ENCODE peak calls at places on chromosomes 4 and X, in six cellular contexts. One of them, this sample, is unnamed.

GRCh38 chr4:184473515-184474260 is 662 bp downstream of the IRF2 start:
- DNase-seq in RKO: peak
- DNase-seq in ureter: peak
- DNase-seq in stimulated activated CD4-positive, alpha-beta T cell treated with anti-CD3 and anti-CD28 coated beads, TNF-alpha, amount 100 ng/mL, for 48 hours: no peak
- DNase-seq in fibroblast of villous mesenchyme: peak
- DNase-seq in stimulated activated CD8-positive, alpha-beta memory T cell treated with anti-CD3 and anti-CD28 coated beads, Interleukin-15, amount 100 ng/mL, for 48 hours: peak
- DNase-seq in this sample: peak

GRCh38 chrX:39950035-39950688 is 147.6 kb downstream of the BCOR start:
- DNase-seq in RKO: peak
- DNase-seq in ureter: no peak
- DNase-seq in stimulated activated CD4-positive, alpha-beta T cell treated with anti-CD3 and anti-CD28 coated beads, TNF-alpha, amount 100 ng/mL, for 48 hours: no peak
- DNase-seq in fibroblast of villous mesenchyme: no peak
- DNase-seq in stimulated activated CD8-positive, alpha-beta memory T cell treated with anti-CD3 and anti-CD28 coated beads, Interleukin-15, amount 100 ng/mL, for 48 hours: no peak
- DNase-seq in this sample: no peak

GRCh38 chrX:47751670-47752069 is 85.0 kb upstream of the ZNF81 start:
- DNase-seq in RKO: peak
- DNase-seq in ureter: no peak
- DNase-seq in stimulated activated CD4-positive, alpha-beta T cell treated with anti-CD3 and anti-CD28 coated beads, TNF-alpha, amount 100 ng/mL, for 48 hours: no peak
- DNase-seq in fibroblast of villous mesenchyme: peak
- DNase-seq in stimulated activated CD8-positive, alpha-beta memory T cell treated with anti-CD3 and anti-CD28 coated beads, Interleukin-15, amount 100 ng/mL, for 48 hours: peak
- DNase-seq in this sample: no peak

GRCh38 chrX:42241421-42241820 is 318.1 kb upstream of the CASK start:
- DNase-seq in RKO: no peak
- DNase-seq in ureter: no peak
- DNase-seq in stimulated activated CD4-positive, alpha-beta T cell treated with anti-CD3 and anti-CD28 coated beads, TNF-alpha, amount 100 ng/mL, for 48 hours: no peak
- DNase-seq in fibroblast of villous mesenchyme: no peak
- DNase-seq in stimulated activated CD8-positive, alpha-beta memory T cell treated with anti-CD3 and anti-CD28 coated beads, Interleukin-15, amount 100 ng/mL, for 48 hours: no peak
- DNase-seq in this sample: no peak

GRCh38 chrX:73812256-73812655 is 249.3 kb downstream of the CHIC1 start:
- DNase-seq in RKO: peak
- DNase-seq in ureter: no peak
- DNase-seq in stimulated activated CD4-positive, alpha-beta T cell treated with anti-CD3 and anti-CD28 coated beads, TNF-alpha, amount 100 ng/mL, for 48 hours: no peak
- DNase-seq in fibroblast of villous mesenchyme: no peak
- DNase-seq in stimulated activated CD8-positive, alpha-beta memory T cell treated with anti-CD3 and anti-CD28 coated beads, Interleukin-15, amount 100 ng/mL, for 48 hours: no peak
- DNase-seq in this sample: no peak

GRCh38 chr4:7984286-7984925 is 44.7 kb upstream of the AFAP1 start:
- DNase-seq in RKO: no peak
- DNase-seq in ureter: no peak
- DNase-seq in stimulated activated CD4-positive, alpha-beta T cell treated with anti-CD3 and anti-CD28 coated beads, TNF-alpha, amount 100 ng/mL, for 48 hours: no peak
- DNase-seq in fibroblast of villous mesenchyme: no peak
- DNase-seq in stimulated activated CD8-positive, alpha-beta memory T cell treated with anti-CD3 and anti-CD28 coated beads, Interleukin-15, amount 100 ng/mL, for 48 hours: no peak
- DNase-seq in this sample: no peak

GRCh38 chr4:177123811-177124210 is 185.9 kb upstream of the NEIL3 start:
- DNase-seq in RKO: no peak
- DNase-seq in ureter: no peak
- DNase-seq in stimulated activated CD4-positive, alpha-beta T cell treated with anti-CD3 and anti-CD28 coated beads, TNF-alpha, amount 100 ng/mL, for 48 hours: no peak
- DNase-seq in fibroblast of villous mesenchyme: no peak
- DNase-seq in stimulated activated CD8-positive, alpha-beta memory T cell treated with anti-CD3 and anti-CD28 coated beads, Interleukin-15, amount 100 ng/mL, for 48 hours: no peak
- DNase-seq in this sample: no peak

GRCh38 chrX:103183912-103184311 is 31.0 kb upstream of the BEX4 start:
- DNase-seq in RKO: no peak
- DNase-seq in ureter: no peak
- DNase-seq in stimulated activated CD4-positive, alpha-beta T cell treated with anti-CD3 and anti-CD28 coated beads, TNF-alpha, amount 100 ng/mL, for 48 hours: no peak
- DNase-seq in fibroblast of villous mesenchyme: no peak
- DNase-seq in stimulated activated CD8-positive, alpha-beta memory T cell treated with anti-CD3 and anti-CD28 coated beads, Interleukin-15, amount 100 ng/mL, for 48 hours: no peak
- DNase-seq in this sample: no peak

GRCh38 chrX:318739-319578 is at the start of gene GTPBP6:
- DNase-seq in RKO: peak
- DNase-seq in ureter: peak
- DNase-seq in stimulated activated CD4-positive, alpha-beta T cell treated with anti-CD3 and anti-CD28 coated beads, TNF-alpha, amount 100 ng/mL, for 48 hours: peak
- DNase-seq in fibroblast of villous mesenchyme: peak
- DNase-seq in stimulated activated CD8-positive, alpha-beta memory T cell treated with anti-CD3 and anti-CD28 coated beads, Interleukin-15, amount 100 ng/mL, for 48 hours: peak
- DNase-seq in this sample: no peak

GRCh38 chrX:17470136-17470535 is 95.1 kb downstream of the NHS start:
- DNase-seq in RKO: no peak
- DNase-seq in ureter: no peak
- DNase-seq in stimulated activated CD4-positive, alpha-beta T cell treated with anti-CD3 and anti-CD28 coated beads, TNF-alpha, amount 100 ng/mL, for 48 hours: no peak
- DNase-seq in fibroblast of villous mesenchyme: peak
- DNase-seq in stimulated activated CD8-positive, alpha-beta memory T cell treated with anti-CD3 and anti-CD28 coated beads, Interleukin-15, amount 100 ng/mL, for 48 hours: no peak
- DNase-seq in this sample: no peak

GRCh38 chrX:9683350-9683749 is 82.3 kb downstream of the GPR143 start:
- DNase-seq in RKO: no peak
- DNase-seq in ureter: no peak
- DNase-seq in stimulated activated CD4-positive, alpha-beta T cell treated with anti-CD3 and anti-CD28 coated beads, TNF-alpha, amount 100 ng/mL, for 48 hours: no peak
- DNase-seq in fibroblast of villous mesenchyme: no peak
- DNase-seq in stimulated activated CD8-positive, alpha-beta memory T cell treated with anti-CD3 and anti-CD28 coated beads, Interleukin-15, amount 100 ng/mL, for 48 hours: no peak
- DNase-seq in this sample: no peak

GRCh38 chr4:4506961-4507360 is 34.9 kb downstream of the STX18 start:
- DNase-seq in RKO: no peak
- DNase-seq in ureter: no peak
- DNase-seq in stimulated activated CD4-positive, alpha-beta T cell treated with anti-CD3 and anti-CD28 coated beads, TNF-alpha, amount 100 ng/mL, for 48 hours: no peak
- DNase-seq in fibroblast of villous mesenchyme: no peak
- DNase-seq in stimulated activated CD8-positive, alpha-beta memory T cell treated with anti-CD3 and anti-CD28 coated beads, Interleukin-15, amount 100 ng/mL, for 48 hours: no peak
- DNase-seq in this sample: no peak

GRCh38 chr4:90030953-90031352 is 96.2 kb upstream of the CCSER1 start:
- DNase-seq in RKO: peak
- DNase-seq in ureter: no peak
- DNase-seq in stimulated activated CD4-positive, alpha-beta T cell treated with anti-CD3 and anti-CD28 coated beads, TNF-alpha, amount 100 ng/mL, for 48 hours: no peak
- DNase-seq in fibroblast of villous mesenchyme: no peak
- DNase-seq in stimulated activated CD8-positive, alpha-beta memory T cell treated with anti-CD3 and anti-CD28 coated beads, Interleukin-15, amount 100 ng/mL, for 48 hours: no peak
- DNase-seq in this sample: no peak

GRCh38 chr4:101346562-101347266 is 612 bp downstream of the PPP3CA start:
- DNase-seq in RKO: peak
- DNase-seq in ureter: peak
- DNase-seq in stimulated activated CD4-positive, alpha-beta T cell treated with anti-CD3 and anti-CD28 coated beads, TNF-alpha, amount 100 ng/mL, for 48 hours: no peak
- DNase-seq in fibroblast of villous mesenchyme: peak
- DNase-seq in stimulated activated CD8-positive, alpha-beta memory T cell treated with anti-CD3 and anti-CD28 coated beads, Interleukin-15, amount 100 ng/mL, for 48 hours: peak
- DNase-seq in this sample: peak

GRCh38 chr4:106473515-106473914 is 104.9 kb upstream of the GIMD1 start:
- DNase-seq in RKO: no peak
- DNase-seq in ureter: no peak
- DNase-seq in stimulated activated CD4-positive, alpha-beta T cell treated with anti-CD3 and anti-CD28 coated beads, TNF-alpha, amount 100 ng/mL, for 48 hours: no peak
- DNase-seq in fibroblast of villous mesenchyme: no peak
- DNase-seq in stimulated activated CD8-positive, alpha-beta memory T cell treated with anti-CD3 and anti-CD28 coated beads, Interleukin-15, amount 100 ng/mL, for 48 hours: no peak
- DNase-seq in this sample: no peak

GRCh38 chr4:2295535-2296442 is 33.9 kb upstream of the MXD4 start:
- DNase-seq in RKO: no peak
- DNase-seq in ureter: peak
- DNase-seq in stimulated activated CD4-positive, alpha-beta T cell treated with anti-CD3 and anti-CD28 coated beads, TNF-alpha, amount 100 ng/mL, for 48 hours: no peak
- DNase-seq in fibroblast of villous mesenchyme: no peak
- DNase-seq in stimulated activated CD8-positive, alpha-beta memory T cell treated with anti-CD3 and anti-CD28 coated beads, Interleukin-15, amount 100 ng/mL, for 48 hours: no peak
- DNase-seq in this sample: no peak

GRCh38 chr4:39037491-39037825 is 5.2 kb upstream of the TMEM156 start:
- DNase-seq in RKO: no peak
- DNase-seq in ureter: no peak
- DNase-seq in stimulated activated CD4-positive, alpha-beta T cell treated with anti-CD3 and anti-CD28 coated beads, TNF-alpha, amount 100 ng/mL, for 48 hours: no peak
- DNase-seq in fibroblast of villous mesenchyme: peak
- DNase-seq in stimulated activated CD8-positive, alpha-beta memory T cell treated with anti-CD3 and anti-CD28 coated beads, Interleukin-15, amount 100 ng/mL, for 48 hours: no peak
- DNase-seq in this sample: no peak

GRCh38 chr4:105944535-105944934 is 49.3 kb downstream of the NPNT start:
- DNase-seq in RKO: no peak
- DNase-seq in ureter: no peak
- DNase-seq in stimulated activated CD4-positive, alpha-beta T cell treated with anti-CD3 and anti-CD28 coated beads, TNF-alpha, amount 100 ng/mL, for 48 hours: no peak
- DNase-seq in fibroblast of villous mesenchyme: peak
- DNase-seq in stimulated activated CD8-positive, alpha-beta memory T cell treated with anti-CD3 and anti-CD28 coated beads, Interleukin-15, amount 100 ng/mL, for 48 hours: no peak
- DNase-seq in this sample: no peak

GRCh38 chr4:26320159-26320452 is 708 bp upstream of the RBPJ start:
- DNase-seq in RKO: no peak
- DNase-seq in ureter: no peak
- DNase-seq in stimulated activated CD4-positive, alpha-beta T cell treated with anti-CD3 and anti-CD28 coated beads, TNF-alpha, amount 100 ng/mL, for 48 hours: no peak
- DNase-seq in fibroblast of villous mesenchyme: no peak
- DNase-seq in stimulated activated CD8-positive, alpha-beta memory T cell treated with anti-CD3 and anti-CD28 coated beads, Interleukin-15, amount 100 ng/mL, for 48 hours: no peak
- DNase-seq in this sample: no peak

GRCh38 chr4:26787461-26788340 is 72.9 kb upstream of the STIM2 start:
- DNase-seq in RKO: peak
- DNase-seq in ureter: peak
- DNase-seq in stimulated activated CD4-positive, alpha-beta T cell treated with anti-CD3 and anti-CD28 coated beads, TNF-alpha, amount 100 ng/mL, for 48 hours: no peak
- DNase-seq in fibroblast of villous mesenchyme: peak
- DNase-seq in stimulated activated CD8-positive, alpha-beta memory T cell treated with anti-CD3 and anti-CD28 coated beads, Interleukin-15, amount 100 ng/mL, for 48 hours: peak
- DNase-seq in this sample: peak

GRCh38 chr4:104524591-104524990 is 29.9 kb upstream of the CXXC4 start:
- DNase-seq in RKO: peak
- DNase-seq in ureter: no peak
- DNase-seq in stimulated activated CD4-positive, alpha-beta T cell treated with anti-CD3 and anti-CD28 coated beads, TNF-alpha, amount 100 ng/mL, for 48 hours: no peak
- DNase-seq in fibroblast of villous mesenchyme: peak
- DNase-seq in stimulated activated CD8-positive, alpha-beta memory T cell treated with anti-CD3 and anti-CD28 coated beads, Interleukin-15, amount 100 ng/mL, for 48 hours: no peak
- DNase-seq in this sample: no peak

GRCh38 chrX:1181131-1181530 is 31.3 kb downstream of the CRLF2 start:
- DNase-seq in RKO: no peak
- DNase-seq in ureter: no peak
- DNase-seq in stimulated activated CD4-positive, alpha-beta T cell treated with anti-CD3 and anti-CD28 coated beads, TNF-alpha, amount 100 ng/mL, for 48 hours: no peak
- DNase-seq in fibroblast of villous mesenchyme: no peak
- DNase-seq in stimulated activated CD8-positive, alpha-beta memory T cell treated with anti-CD3 and anti-CD28 coated beads, Interleukin-15, amount 100 ng/mL, for 48 hours: no peak
- DNase-seq in this sample: no peak